ENCODE peak calls at places on chromosomes 13 and 19, in five cellular contexts. S, Y, O, N and Q are unnamed samples.

GRCh38 chr13:33918199-33918932 is 100.4 kb downstream of the RFC3 start:
- DNase-seq in S (peak; percentile 71), Y (no peak), O (no peak), N (no peak), Q (no peak)

GRCh38 chr19:29653398-29653797 is 11.9 kb upstream of the PLEKHF1 start:
- DNase-seq in S (no peak), Y (no peak), O (no peak), N (no peak), Q (no peak)

GRCh38 chr13:35057858-35058257 is 115.8 kb downstream of the NBEA start:
- DNase-seq in S (no peak), Y (no peak), O (no peak), N (no peak), Q (no peak)

GRCh38 chr19:12730054-12730453 is 4.4 kb downstream of the TRIR start:
- DNase-seq in S (no peak), Y (no peak), O (no peak), N (no peak), Q (no peak)

GRCh38 chr19:50357178-50358100 is 8.0 kb downstream of the NAPSA start:
- DNase-seq in S (peak; percentile 41), Y (peak; percentile 46), O (peak; percentile 68), N (peak; percentile 70), Q (peak; percentile 70)

GRCh38 chr19:13163609-13164364 is 13.6 kb downstream of the IER2 start:
- DNase-seq in S (peak; percentile 83), Y (no peak), O (no peak), N (peak; percentile 64), Q (peak; percentile 94)

GRCh38 chr19:39845621-39846175 is 481 bp downstream of the FBL start:
- DNase-seq in S (no peak), Y (no peak), O (peak; percentile 87), N (peak; percentile 60), Q (peak; percentile 73)

GRCh38 chr13:27455331-27455855 is 5.0 kb upstream of the MTIF3 start:
- DNase-seq in S (no peak), Y (no peak), O (no peak), N (no peak), Q (no peak)

GRCh38 chr19:55088021-55088451 is 12.4 kb downstream of the EPS8L1 start:
- DNase-seq in S (no peak), Y (no peak), O (no peak), N (no peak), Q (no peak)

GRCh38 chr13:50129065-50129922 is 114.0 kb downstream of the KCNRG start:
- DNase-seq in S (no peak), Y (no peak), O (no peak), N (no peak), Q (no peak)

GRCh38 chr13:26074706-26075105 is 22.9 kb upstream of the SHISA2 start:
- DNase-seq in S (peak; percentile 14), Y (no peak), O (no peak), N (no peak), Q (no peak)

GRCh38 chr13:26949701-26950345 is 189.2 kb upstream of the GPR12 start:
- DNase-seq in S (no peak), Y (no peak), O (no peak), N (no peak), Q (peak; percentile 36)

GRCh38 chr19:40274585-40275544 is 10.3 kb downstream of the AKT2 start:
- DNase-seq in S (no peak), Y (no peak), O (no peak), N (peak; percentile 49), Q (no peak)

GRCh38 chr13:112821340-112822055 is 131.7 kb downstream of the ATP11A start:
- DNase-seq in S (peak; percentile 9), Y (no peak), O (no peak), N (no peak), Q (no peak)

GRCh38 chr19:10111405-10111811 is at the start of gene P2RY11:
- DNase-seq in S (no peak), Y (peak; percentile 75), O (no peak), N (no peak), Q (peak; percentile 23)

GRCh38 chr19:29173896-29174295 is 39.1 kb downstream of the UQCRFS1 start:
- DNase-seq in S (no peak), Y (no peak), O (no peak), N (no peak), Q (no peak)

GRCh38 chr19:44866672-44867071 is 20.6 kb downstream of the NECTIN2 start:
- DNase-seq in S (no peak), Y (no peak), O (no peak), N (peak; percentile 14), Q (no peak)

GRCh38 chr19:45575216-45575615 is 9.4 kb downstream of the OPA3 start:
- DNase-seq in S (no peak), Y (no peak), O (no peak), N (no peak), Q (no peak)

GRCh38 chr19:10009714-10010224 is 535 bp downstream of the COL5A3 start:
- DNase-seq in S (no peak), Y (no peak), O (no peak), N (no peak), Q (no peak)

GRCh38 chr19:31110331-31110730 is 238.9 kb downstream of the TSHZ3 start:
- DNase-seq in S (peak; percentile 45), Y (no peak), O (no peak), N (no peak), Q (peak; percentile 36)

GRCh38 chr19:45899919-45900589 is 2.4 kb downstream of the MYPOP start:
- DNase-seq in S (no peak), Y (no peak), O (no peak), N (no peak), Q (no peak)

GRCh38 chr13:99774644-99775043 is 196.9 kb downstream of the ZIC5 start:
- DNase-seq in S (no peak), Y (no peak), O (no peak), N (no peak), Q (no peak)

GRCh38 chr13:40786568-40786996 is 2.8 kb upstream of the SLC25A15 start:
- DNase-seq in S (peak; percentile 61), Y (no peak), O (no peak), N (no peak), Q (no peak)

GRCh38 chr19:35790981-35791813 is 15.8 kb downstream of the ARHGAP33 start:
- DNase-seq in S (no peak), Y (no peak), O (no peak), N (no peak), Q (no peak)

GRCh38 chr13:113245858-113246791 is 36.7 kb downstream of the CUL4A start:
- DNase-seq in S (peak; percentile 13), Y (no peak), O (no peak), N (peak; percentile 32), Q (no peak)

GRCh38 chr13:49874430-49874829 is 61.7 kb downstream of the SPRYD7 start:
- DNase-seq in S (no peak), Y (no peak), O (no peak), N (no peak), Q (no peak)

GRCh38 chr19:19597809-19598306 is 20.6 kb downstream of the PBX4 start:
- DNase-seq in S (no peak), Y (peak; percentile 99), O (no peak), N (no peak), Q (no peak)
- TF ChIP-seq RFX5 in S (no peak), Y (no peak), O (no peak), N (no peak), Q (no peak)

DNA sequence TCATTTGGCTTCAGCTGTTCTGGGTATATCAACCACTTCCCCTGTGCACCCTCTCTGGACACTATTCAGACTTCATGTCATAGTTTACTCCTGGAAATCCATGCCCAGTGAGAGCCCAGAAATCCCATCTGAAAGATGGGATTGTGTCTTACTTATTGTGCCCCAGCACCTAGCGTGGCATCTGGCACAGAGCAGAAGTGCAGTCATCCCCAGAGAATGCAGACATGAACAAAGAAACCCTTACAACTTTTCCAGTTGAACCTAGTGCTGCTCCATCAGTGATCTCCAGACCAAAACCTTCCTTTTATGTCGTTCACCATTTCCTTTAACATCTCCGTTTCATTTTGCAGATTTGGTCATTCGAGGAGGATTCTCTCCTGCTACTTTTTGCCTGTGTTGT is 60.6 kb downstream of the MBNL2 start:
- DNase-seq in S (no peak), Y (no peak), O (no peak), N (no peak), Q (no peak)
- TF ChIP-seq RCOR1 in S (no peak), Y (no peak), O (no peak), N (no peak), Q (no peak)

DNA sequence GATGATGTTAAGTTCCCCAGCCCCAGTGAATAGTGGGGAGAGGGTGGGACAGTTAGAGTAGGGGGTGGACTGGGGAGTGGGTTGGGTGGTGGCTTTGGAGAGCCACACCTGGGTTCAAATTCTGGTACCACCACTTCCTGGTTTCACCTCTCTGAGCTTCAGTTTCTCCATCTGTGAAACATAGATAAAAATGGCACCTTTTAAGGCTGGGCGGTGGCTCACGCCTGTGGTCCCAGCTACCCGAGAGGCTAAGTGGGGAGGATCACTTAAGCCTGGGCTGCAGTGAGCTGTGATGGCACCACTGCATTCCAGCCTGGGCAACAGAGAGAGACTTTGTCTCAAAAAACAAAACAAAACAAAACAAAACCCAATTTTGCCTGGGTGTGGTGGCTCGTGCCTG is 5.9 kb downstream of the VAV1 start:
- DNase-seq in S (no peak), Y (no peak), O (no peak), N (no peak), Q (no peak)
- TF ChIP-seq RFX5 in S (no peak), Y (no peak), O (no peak), N (no peak), Q (no peak)

GRCh38 chr19:16373079-16373478 is 48.5 kb downstream of the KLF2 start:
- DNase-seq in S (no peak), Y (no peak), O (no peak), N (no peak), Q (no peak)

GRCh38 chr19:16375157-16375935 is 50.7 kb downstream of the KLF2 start:
- DNase-seq in S (no peak), Y (no peak), O (no peak), N (no peak), Q (no peak)

GRCh38 chr19:16373989-16374388 is 49.4 kb downstream of the KLF2 start:
- DNase-seq in S (no peak), Y (no peak), O (no peak), N (no peak), Q (no peak)

GRCh38 chr19:16373539-16373938 is 48.9 kb downstream of the KLF2 start:
- DNase-seq in S (peak; percentile 83), Y (no peak), O (no peak), N (no peak), Q (no peak)

GRCh38 chr19:16374436-16374835 is 49.8 kb downstream of the KLF2 start:
- DNase-seq in S (no peak), Y (no peak), O (no peak), N (no peak), Q (no peak)
- TF ChIP-seq RCOR1 in S (no peak), Y (no peak), O (no peak), N (no peak), Q (no peak)

GRCh38 chr13:97344250-97345175 is 89.5 kb upstream of the RAP2A start:
- DNase-seq in S (peak; percentile 61), Y (no peak), O (no peak), N (no peak), Q (peak; percentile 67)
- TF ChIP-seq RFX5 in S (no peak), Y (no peak), O (no peak), N (no peak), Q (no peak)